ENCODE peak calls at places on chromosomes 7 and 10, in six cellular contexts. S, G, R, X, Z and P are unnamed samples.

GRCh38 chr7:16660702-16661464 is 14.9 kb downstream of the BZW2 start:
- DNase-seq in S (no peak), G (peak), R (no peak), X (peak), Z (no peak), P (peak)

GRCh38 chr7:127711872-127712271 is 59.9 kb downstream of the SND1 start:
- DNase-seq in S (no peak), G (no peak), R (no peak), X (no peak), Z (no peak), P (no peak)

GRCh38 chr7:128398016-128398840 is 11.6 kb downstream of the IMPDH1 start:
- DNase-seq in S (peak), G (peak), R (no peak), X (peak), Z (peak), P (no peak)

GRCh38 chr7:36658603-36659516 is 65.4 kb downstream of the AOAH start:
- DNase-seq in S (peak), G (peak), R (peak), X (peak), Z (no peak), P (peak)

GRCh38 chr7:137667633-137668387 is 179.0 kb downstream of the DGKI start:
- DNase-seq in S (peak), G (peak), R (peak), X (no peak), Z (no peak), P (peak)

GRCh38 chr7:8295638-8296361 is 33.8 kb upstream of the ICA1 start:
- DNase-seq in S (peak), G (peak), R (peak), X (peak), Z (peak), P (peak)

GRCh38 chr10:60349426-60349825 is 40.2 kb downstream of the ANK3 start:
- DNase-seq in S (no peak), G (peak), R (no peak), X (no peak), Z (no peak), P (no peak)

GRCh38 chr10:72794260-72794659 is 99.3 kb upstream of the OIT3 start:
- DNase-seq in S (no peak), G (peak), R (no peak), X (no peak), Z (no peak), P (no peak)

GRCh38 chr7:130921391-130922180 is 187.6 kb upstream of the KLF14 start:
- DNase-seq in S (no peak), G (peak), R (peak), X (no peak), Z (no peak), P (no peak)

GRCh38 chr7:56447864-56448693 is 331.9 kb upstream of the NUPR2 start:
- DNase-seq in S (no peak), G (no peak), R (no peak), X (no peak), Z (no peak), P (no peak)

GRCh38 chr7:134457166-134457565 is 1.7 kb downstream of the AKR1B1 start:
- DNase-seq in S (no peak), G (no peak), R (no peak), X (no peak), Z (no peak), P (no peak)

GRCh38 chr10:114208351-114208750 is 29.2 kb downstream of the TDRD1 start:
- DNase-seq in S (no peak), G (peak), R (no peak), X (no peak), Z (no peak), P (no peak)